ENCODE peak calls at places on chromosomes 4 and X, in eight cellular contexts. One of them, this sample, is unnamed.

GRCh38 chrX:23959781-23960180 is 52.0 kb downstream of the CXorf58 start:
- DNase-seq in activated CD8-positive, alpha-beta memory T cell treated with anti-CD3 and anti-CD28 coated beads for 48 hours: no peak
- DNase-seq in NCI-H2029: no peak
- DNase-seq in GM12865: no peak
- DNase-seq in activated naive CD8-positive, alpha-beta T cell treated with anti-CD3 and anti-CD28 coated beads, Interleukin-2, amount 50 U/mL, for 24 hours: no peak
- DNase-seq in activated T-cell treated with anti-CD3 and anti-CD28 coated beads, Interleukin-2, amount 50 U/mL, for 48 hours: peak; percentile 21
- DNase-seq in D341Med: no peak
- DNase-seq in brain microvascular endothelial cell: no peak
- DNase-seq in this sample: no peak

GRCh38 chr4:134762053-134762452 is 560.5 kb upstream of the PABPC4L start:
- DNase-seq in activated T-cell treated with anti-CD3 and anti-CD28 coated beads, Interleukin-2, amount 50 U/mL, for 48 hours: no peak
- DNase-seq in activated CD8-positive, alpha-beta memory T cell treated with anti-CD3 and anti-CD28 coated beads for 48 hours: no peak
- DNase-seq in D341Med: peak; percentile 26
- DNase-seq in NCI-H2029: no peak
- DNase-seq in activated naive CD8-positive, alpha-beta T cell treated with anti-CD3 and anti-CD28 coated beads, Interleukin-2, amount 50 U/mL, for 24 hours: no peak
- DNase-seq in GM12865: no peak
- DNase-seq in brain microvascular endothelial cell: no peak
- DNase-seq in this sample: no peak

GRCh38 chrX:37320541-37321203 is 28.5 kb upstream of the PRRG1 start:
- DNase-seq in D341Med: no peak
- DNase-seq in NCI-H2029: no peak
- DNase-seq in activated CD8-positive, alpha-beta memory T cell treated with anti-CD3 and anti-CD28 coated beads for 48 hours: no peak
- DNase-seq in activated T-cell treated with anti-CD3 and anti-CD28 coated beads, Interleukin-2, amount 50 U/mL, for 48 hours: no peak
- DNase-seq in activated naive CD8-positive, alpha-beta T cell treated with anti-CD3 and anti-CD28 coated beads, Interleukin-2, amount 50 U/mL, for 24 hours: no peak
- DNase-seq in GM12865: no peak
- DNase-seq in brain microvascular endothelial cell: no peak
- DNase-seq in this sample: no peak

GRCh38 chr4:15375707-15376106 is 52.1 kb upstream of the C1QTNF7 start:
- DNase-seq in D341Med: no peak
- DNase-seq in activated naive CD8-positive, alpha-beta T cell treated with anti-CD3 and anti-CD28 coated beads, Interleukin-2, amount 50 U/mL, for 24 hours: no peak
- DNase-seq in GM12865: peak; percentile 5
- DNase-seq in NCI-H2029: no peak
- DNase-seq in brain microvascular endothelial cell: no peak
- DNase-seq in activated CD8-positive, alpha-beta memory T cell treated with anti-CD3 and anti-CD28 coated beads for 48 hours: no peak
- DNase-seq in activated T-cell treated with anti-CD3 and anti-CD28 coated beads, Interleukin-2, amount 50 U/mL, for 48 hours: no peak
- DNase-seq in this sample: no peak

GRCh38 chr4:14827111-14827510 is 175.2 kb upstream of the CPEB2 start:
- DNase-seq in NCI-H2029: no peak
- DNase-seq in activated CD8-positive, alpha-beta memory T cell treated with anti-CD3 and anti-CD28 coated beads for 48 hours: no peak
- DNase-seq in D341Med: no peak
- DNase-seq in brain microvascular endothelial cell: no peak
- DNase-seq in GM12865: no peak
- DNase-seq in activated T-cell treated with anti-CD3 and anti-CD28 coated beads, Interleukin-2, amount 50 U/mL, for 48 hours: no peak
- DNase-seq in activated naive CD8-positive, alpha-beta T cell treated with anti-CD3 and anti-CD28 coated beads, Interleukin-2, amount 50 U/mL, for 24 hours: no peak
- DNase-seq in this sample: no peak

GRCh38 chrX:18354369-18355329 is at the start of gene SCML2:
- DNase-seq in activated T-cell treated with anti-CD3 and anti-CD28 coated beads, Interleukin-2, amount 50 U/mL, for 48 hours: peak; percentile 57
- DNase-seq in activated CD8-positive, alpha-beta memory T cell treated with anti-CD3 and anti-CD28 coated beads for 48 hours: no peak
- DNase-seq in brain microvascular endothelial cell: peak; percentile 7
- DNase-seq in D341Med: peak; percentile 84
- DNase-seq in NCI-H2029: no peak
- DNase-seq in GM12865: peak; percentile 37
- DNase-seq in activated naive CD8-positive, alpha-beta T cell treated with anti-CD3 and anti-CD28 coated beads, Interleukin-2, amount 50 U/mL, for 24 hours: peak; percentile 41
- DNase-seq in this sample: no peak

GRCh38 chr4:158805628-158806471 is 37.0 kb downstream of the FNIP2 start:
- DNase-seq in GM12865: no peak
- DNase-seq in brain microvascular endothelial cell: no peak
- DNase-seq in activated T-cell treated with anti-CD3 and anti-CD28 coated beads, Interleukin-2, amount 50 U/mL, for 48 hours: no peak
- DNase-seq in D341Med: peak; percentile 77
- DNase-seq in activated naive CD8-positive, alpha-beta T cell treated with anti-CD3 and anti-CD28 coated beads, Interleukin-2, amount 50 U/mL, for 24 hours: no peak
- DNase-seq in NCI-H2029: no peak
- DNase-seq in activated CD8-positive, alpha-beta memory T cell treated with anti-CD3 and anti-CD28 coated beads for 48 hours: no peak
- DNase-seq in this sample: peak; percentile 99

GRCh38 chr4:41257901-41258300 is 1.2 kb downstream of the UCHL1 start:
- DNase-seq in NCI-H2029: no peak
- DNase-seq in activated naive CD8-positive, alpha-beta T cell treated with anti-CD3 and anti-CD28 coated beads, Interleukin-2, amount 50 U/mL, for 24 hours: no peak
- DNase-seq in GM12865: no peak
- DNase-seq in brain microvascular endothelial cell: no peak
- DNase-seq in activated CD8-positive, alpha-beta memory T cell treated with anti-CD3 and anti-CD28 coated beads for 48 hours: no peak
- DNase-seq in D341Med: no peak
- DNase-seq in activated T-cell treated with anti-CD3 and anti-CD28 coated beads, Interleukin-2, amount 50 U/mL, for 48 hours: no peak
- DNase-seq in this sample: no peak

GRCh38 chr4:182604953-182605352 is 312.2 kb downstream of the DCTD start:
- DNase-seq in D341Med: no peak
- DNase-seq in NCI-H2029: no peak
- DNase-seq in activated CD8-positive, alpha-beta memory T cell treated with anti-CD3 and anti-CD28 coated beads for 48 hours: no peak
- DNase-seq in activated T-cell treated with anti-CD3 and anti-CD28 coated beads, Interleukin-2, amount 50 U/mL, for 48 hours: no peak
- DNase-seq in brain microvascular endothelial cell: peak; percentile 61
- DNase-seq in activated naive CD8-positive, alpha-beta T cell treated with anti-CD3 and anti-CD28 coated beads, Interleukin-2, amount 50 U/mL, for 24 hours: no peak
- DNase-seq in GM12865: no peak
- DNase-seq in this sample: no peak

GRCh38 chr4:94356444-94356843 is 13.8 kb upstream of the HPGDS start:
- DNase-seq in activated CD8-positive, alpha-beta memory T cell treated with anti-CD3 and anti-CD28 coated beads for 48 hours: no peak
- DNase-seq in activated naive CD8-positive, alpha-beta T cell treated with anti-CD3 and anti-CD28 coated beads, Interleukin-2, amount 50 U/mL, for 24 hours: no peak
- DNase-seq in GM12865: no peak
- DNase-seq in activated T-cell treated with anti-CD3 and anti-CD28 coated beads, Interleukin-2, amount 50 U/mL, for 48 hours: no peak
- DNase-seq in brain microvascular endothelial cell: no peak
- DNase-seq in NCI-H2029: no peak
- DNase-seq in D341Med: no peak
- DNase-seq in this sample: no peak

GRCh38 chr4:126137782-126138170 is 823.0 kb downstream of the FAT4 start:
- DNase-seq in NCI-H2029: no peak
- DNase-seq in activated CD8-positive, alpha-beta memory T cell treated with anti-CD3 and anti-CD28 coated beads for 48 hours: no peak
- DNase-seq in D341Med: no peak
- DNase-seq in GM12865: no peak
- DNase-seq in activated naive CD8-positive, alpha-beta T cell treated with anti-CD3 and anti-CD28 coated beads, Interleukin-2, amount 50 U/mL, for 24 hours: no peak
- DNase-seq in activated T-cell treated with anti-CD3 and anti-CD28 coated beads, Interleukin-2, amount 50 U/mL, for 48 hours: no peak
- DNase-seq in brain microvascular endothelial cell: no peak
- DNase-seq in this sample: peak; percentile 60

GRCh38 chrX:128106630-128107029 is 54.4 kb upstream of the ACTRT1 start:
- DNase-seq in activated naive CD8-positive, alpha-beta T cell treated with anti-CD3 and anti-CD28 coated beads, Interleukin-2, amount 50 U/mL, for 24 hours: no peak
- DNase-seq in GM12865: no peak
- DNase-seq in activated T-cell treated with anti-CD3 and anti-CD28 coated beads, Interleukin-2, amount 50 U/mL, for 48 hours: no peak
- DNase-seq in D341Med: peak; percentile 43
- DNase-seq in NCI-H2029: peak; percentile 23
- DNase-seq in activated CD8-positive, alpha-beta memory T cell treated with anti-CD3 and anti-CD28 coated beads for 48 hours: no peak
- DNase-seq in brain microvascular endothelial cell: no peak
- DNase-seq in this sample: no peak

GRCh38 chr4:185911556-185912064 is 99.6 kb upstream of the SORBS2 start:
- DNase-seq in GM12865: no peak
- DNase-seq in activated T-cell treated with anti-CD3 and anti-CD28 coated beads, Interleukin-2, amount 50 U/mL, for 48 hours: no peak
- DNase-seq in NCI-H2029: no peak
- DNase-seq in D341Med: no peak
- DNase-seq in activated naive CD8-positive, alpha-beta T cell treated with anti-CD3 and anti-CD28 coated beads, Interleukin-2, amount 50 U/mL, for 24 hours: no peak
- DNase-seq in activated CD8-positive, alpha-beta memory T cell treated with anti-CD3 and anti-CD28 coated beads for 48 hours: no peak
- DNase-seq in brain microvascular endothelial cell: peak; percentile 42
- DNase-seq in this sample: no peak

GRCh38 chrX:154712781-154713391 is 38.0 kb downstream of the GAB3 start:
- DNase-seq in activated T-cell treated with anti-CD3 and anti-CD28 coated beads, Interleukin-2, amount 50 U/mL, for 48 hours: peak; percentile 38
- DNase-seq in activated CD8-positive, alpha-beta memory T cell treated with anti-CD3 and anti-CD28 coated beads for 48 hours: no peak
- DNase-seq in brain microvascular endothelial cell: peak; percentile 44
- DNase-seq in NCI-H2029: no peak
- DNase-seq in activated naive CD8-positive, alpha-beta T cell treated with anti-CD3 and anti-CD28 coated beads, Interleukin-2, amount 50 U/mL, for 24 hours: no peak
- DNase-seq in GM12865: peak; percentile 85
- DNase-seq in D341Med: no peak
- DNase-seq in this sample: no peak

GRCh38 chr4:104490770-104491395 is 3.8 kb downstream of the CXXC4 start:
- DNase-seq in D341Med: peak; percentile 76
- DNase-seq in activated CD8-positive, alpha-beta memory T cell treated with anti-CD3 and anti-CD28 coated beads for 48 hours: no peak
- DNase-seq in NCI-H2029: peak; percentile 89
- DNase-seq in GM12865: peak; percentile 90
- DNase-seq in activated T-cell treated with anti-CD3 and anti-CD28 coated beads, Interleukin-2, amount 50 U/mL, for 48 hours: peak; percentile 33
- DNase-seq in brain microvascular endothelial cell: peak; percentile 24
- DNase-seq in activated naive CD8-positive, alpha-beta T cell treated with anti-CD3 and anti-CD28 coated beads, Interleukin-2, amount 50 U/mL, for 24 hours: peak; percentile 48
- DNase-seq in this sample: no peak